ENCODE peak calls at places on chromosomes 11 and 22, in four cellular contexts. One of them, this sample, is unnamed.

GRCh38 chr11:130629039-130629438 is 180.6 kb downstream of the ADAMTS15 start:
- DNase-seq in HepG2: no peak
- DNase-seq in GM12878: no peak
- DNase-seq in SK-N-SH: no peak
- DNase-seq in this sample: no peak

GRCh38 chr11:63846897-63847296 is 8.0 kb downstream of the MARK2 start:
- DNase-seq in GM12878: no peak
- DNase-seq in SK-N-SH: no peak
- DNase-seq in HepG2: no peak
- DNase-seq in this sample: no peak

GRCh38 chr11:46047520-46047919 is 73.7 kb downstream of the PHF21A start:
- DNase-seq in SK-N-SH: no peak
- DNase-seq in HepG2: peak
- DNase-seq in GM12878: no peak
- DNase-seq in this sample: no peak

GRCh38 chr11:8067567-8067928 is 13.5 kb upstream of the TUB start:
- DNase-seq in HepG2: no peak
- DNase-seq in SK-N-SH: no peak
- DNase-seq in GM12878: no peak
- DNase-seq in this sample: no peak

GRCh38 chr22:44616882-44617655 is 84.9 kb upstream of the PRR5 start:
- DNase-seq in HepG2: no peak
- DNase-seq in SK-N-SH: peak
- DNase-seq in GM12878: no peak
- DNase-seq in this sample: no peak

GRCh38 chr11:86174101-86175046 is 70.2 kb upstream of the EED start:
- DNase-seq in HepG2: peak
- DNase-seq in GM12878: no peak
- DNase-seq in SK-N-SH: peak
- DNase-seq in this sample: peak

GRCh38 chr22:39601180-39601535 is 30.6 kb downstream of the CACNA1I start:
- DNase-seq in SK-N-SH: no peak
- DNase-seq in GM12878: no peak
- DNase-seq in HepG2: no peak
- DNase-seq in this sample: no peak

GRCh38 chr11:34379081-34379480 is 21.3 kb upstream of the ABTB2 start:
- DNase-seq in HepG2: no peak
- DNase-seq in SK-N-SH: no peak
- DNase-seq in GM12878: no peak
- DNase-seq in this sample: no peak

GRCh38 chr22:23067023-23067650 is 3.2 kb upstream of the GNAZ start:
- DNase-seq in SK-N-SH: no peak
- DNase-seq in HepG2: no peak
- DNase-seq in GM12878: no peak
- DNase-seq in this sample: peak

GRCh38 chr11:46141597-46141996 is 20.3 kb upstream of the PHF21A start:
- DNase-seq in HepG2: no peak
- DNase-seq in GM12878: no peak
- DNase-seq in SK-N-SH: no peak
- DNase-seq in this sample: no peak

GRCh38 chr11:1478011-1478410 is 8.6 kb downstream of the MOB2 start:
- DNase-seq in SK-N-SH: no peak
- DNase-seq in HepG2: no peak
- DNase-seq in GM12878: no peak
- DNase-seq in this sample: no peak

DNA sequence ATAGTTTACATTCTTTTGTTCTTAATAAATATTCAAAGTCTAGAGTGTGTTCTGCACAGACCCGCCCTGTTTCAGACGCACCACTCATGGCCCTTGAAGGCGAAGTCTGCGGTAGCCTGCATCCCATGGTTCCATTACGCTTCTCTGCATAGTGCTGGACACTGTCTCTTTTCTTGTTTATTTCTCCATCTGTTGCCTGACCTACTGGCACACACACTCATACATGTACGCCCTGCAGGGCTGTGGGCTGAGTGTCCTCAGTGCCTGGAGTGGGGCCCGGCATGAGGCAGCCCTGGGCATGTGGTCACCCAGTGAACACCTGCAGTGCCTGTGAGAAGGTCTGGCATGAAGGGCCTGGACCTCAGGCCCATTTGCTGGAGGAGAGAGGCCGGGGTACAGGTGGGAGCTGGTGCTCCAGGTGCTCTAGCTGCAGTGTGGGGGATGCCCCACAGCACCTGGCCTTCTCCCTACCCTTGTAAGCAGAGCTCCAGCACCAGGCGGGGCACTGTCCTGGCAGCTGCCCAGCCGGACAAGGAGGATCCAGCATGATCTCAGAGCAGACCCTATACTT is 404.1 kb downstream of the TBC1D22A start:
- DNase-seq in HepG2: no peak
- DNase-seq in GM12878: no peak
- DNase-seq in SK-N-SH: no peak
- DNase-seq in this sample: no peak
- TF ChIP-seq FOXM1 in HepG2: no peak
- TF ChIP-seq FOXM1 in GM12878: no peak
- TF ChIP-seq FOXM1 in SK-N-SH: no peak
- TF ChIP-seq FOXM1 in this sample: no peak

DNA sequence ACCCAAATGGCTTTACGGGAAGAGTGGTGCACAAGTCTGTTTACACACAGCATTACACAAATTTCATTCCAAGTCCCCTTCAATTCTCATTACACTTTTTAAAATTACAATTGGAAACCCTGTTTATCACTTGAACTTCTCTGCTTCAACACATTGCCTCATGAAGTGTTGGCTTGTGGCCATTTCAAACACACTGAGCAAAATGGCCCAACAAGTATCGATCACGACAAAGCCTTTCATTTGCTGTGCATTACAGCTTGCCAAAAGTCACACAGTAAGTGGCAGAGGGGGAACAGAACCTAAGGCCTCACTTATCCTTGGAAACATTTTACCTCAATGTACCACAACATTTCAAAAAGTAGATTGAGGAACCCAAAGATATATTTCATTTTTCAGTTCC is 18.0 kb upstream of the TPH1 start:
- DNase-seq in HepG2: no peak
- DNase-seq in GM12878: no peak
- DNase-seq in SK-N-SH: no peak
- DNase-seq in this sample: no peak
- H3K4me2 ChIP-seq in HepG2: no peak
- H3K4me2 ChIP-seq in GM12878: no peak
- H3K4me2 ChIP-seq in SK-N-SH: no peak
- H3K4me2 ChIP-seq in this sample: no peak

GRCh38 chr22:29559030-29559429 is 5.5 kb upstream of the THOC5 start:
- DNase-seq in HepG2: no peak
- DNase-seq in SK-N-SH: no peak
- DNase-seq in GM12878: no peak
- DNase-seq in this sample: no peak

GRCh38 chr22:29555065-29555644 is 1.6 kb upstream of the THOC5 start:
- DNase-seq in HepG2: no peak
- DNase-seq in SK-N-SH: no peak
- DNase-seq in GM12878: no peak
- DNase-seq in this sample: no peak

GRCh38 chr22:29550005-29550404 is 3.6 kb downstream of the THOC5 start:
- DNase-seq in SK-N-SH: no peak
- DNase-seq in GM12878: no peak
- DNase-seq in HepG2: no peak
- DNase-seq in this sample: no peak

DNA sequence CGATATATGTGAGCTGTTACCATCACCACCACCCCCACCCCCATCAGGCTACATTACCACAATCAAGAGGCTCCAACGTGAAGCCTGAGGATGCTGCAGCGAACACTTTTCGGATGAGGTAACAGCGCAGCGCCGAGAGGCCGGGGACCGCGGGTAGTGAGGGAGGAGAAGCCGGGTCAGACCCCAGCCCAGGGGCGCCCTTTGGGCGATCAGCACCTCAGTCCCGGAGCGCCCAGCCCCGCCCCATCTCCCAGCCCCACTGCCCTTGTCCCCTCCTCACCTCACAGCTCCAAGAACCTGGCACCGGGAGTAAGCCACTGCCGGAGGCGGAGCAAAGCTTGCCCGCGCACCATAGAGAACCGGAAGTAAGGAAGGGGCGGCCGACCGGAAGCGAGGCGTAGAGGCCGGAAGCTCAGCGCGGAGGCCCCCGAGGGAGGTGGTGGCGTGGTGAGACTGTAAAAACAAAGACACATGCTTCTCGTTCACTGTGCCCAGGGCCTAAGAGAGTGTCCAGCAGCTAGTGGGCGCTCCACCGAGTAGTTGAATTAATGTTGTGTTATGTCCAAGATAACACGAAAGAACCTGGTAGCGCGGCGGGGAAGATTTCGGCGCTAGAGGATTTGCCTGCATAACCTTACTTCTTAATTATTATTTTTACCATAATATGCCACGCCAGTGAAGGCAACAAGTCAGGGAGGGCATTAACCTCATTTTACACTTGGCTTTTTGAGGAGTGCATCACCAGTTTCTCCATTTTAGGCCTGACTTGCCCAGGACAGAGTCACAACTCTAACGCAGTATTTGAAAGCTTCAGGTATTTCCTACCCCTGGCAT is at the start of gene THOC5:
- DNase-seq in GM12878: peak
- DNase-seq in SK-N-SH: peak
- DNase-seq in HepG2: peak
- DNase-seq in this sample: peak
- TF ChIP-seq FOXM1 in GM12878: no peak
- TF ChIP-seq FOXM1 in SK-N-SH: no peak
- TF ChIP-seq FOXM1 in HepG2: no peak
- TF ChIP-seq FOXM1 in this sample: no peak

GRCh38 chr11:59197990-59198389 is 14.7 kb downstream of the MPEG1 start:
- DNase-seq in SK-N-SH: no peak
- DNase-seq in GM12878: no peak
- DNase-seq in HepG2: no peak
- DNase-seq in this sample: no peak

GRCh38 chr11:59199546-59200420 is 12.9 kb downstream of the MPEG1 start:
- DNase-seq in GM12878: peak
- DNase-seq in HepG2: no peak
- DNase-seq in SK-N-SH: no peak
- DNase-seq in this sample: no peak

GRCh38 chr11:59196777-59197176 is 15.9 kb downstream of the MPEG1 start:
- DNase-seq in HepG2: no peak
- DNase-seq in SK-N-SH: no peak
- DNase-seq in GM12878: no peak
- DNase-seq in this sample: no peak

GRCh38 chr11:59201376-59201775 is 11.4 kb downstream of the MPEG1 start:
- DNase-seq in HepG2: peak
- DNase-seq in GM12878: no peak
- DNase-seq in SK-N-SH: no peak
- DNase-seq in this sample: peak

DNA sequence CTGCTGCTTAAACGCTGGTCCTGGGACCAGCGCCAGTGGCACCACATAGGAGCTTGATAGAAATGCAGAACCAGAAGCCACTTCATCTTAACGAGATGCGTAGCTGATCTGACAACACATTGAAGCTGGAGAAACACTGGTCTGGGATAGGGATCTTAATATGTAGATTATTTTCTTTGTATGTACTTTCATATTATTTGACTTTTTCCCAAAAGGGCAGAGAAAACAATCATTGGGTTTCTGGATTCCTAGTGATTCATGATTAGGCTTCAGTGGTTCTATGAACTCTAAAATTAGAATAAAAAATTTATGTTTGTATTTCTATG is 12.3 kb downstream of the MPEG1 start:
- DNase-seq in HepG2: no peak
- DNase-seq in GM12878: no peak
- DNase-seq in SK-N-SH: no peak
- DNase-seq in this sample: no peak
- H3K4me2 ChIP-seq in HepG2: no peak
- H3K4me2 ChIP-seq in GM12878: peak
- H3K4me2 ChIP-seq in SK-N-SH: no peak
- H3K4me2 ChIP-seq in this sample: no peak